ENCODE peak calls at places on chromosomes 2 and 18, in eight cellular contexts. D is head of caudate nucleus; S is SW 1271; H is GM04504; I is NCI-H1092 treated with DMSO at 0.1 percent for 48 hours; A is CD8-positive, alpha-beta memory T cell; B is iris pigment epithelial cell; F is mesenteric fat pad. R is an unnamed sample.

GRCh38 chr2:45722477-45722876 is 71.0 kb downstream of the PRKCE start:
- DNase-seq in H (no peak), I (no peak), F (no peak), D (no peak), A (no peak), B (no peak), S (no peak), R (no peak)

GRCh38 chr2:72041638-72042111 is 106.0 kb downstream of the CYP26B1 start:
- DNase-seq in I (no peak), S (no peak), F (no peak), D (no peak), A (no peak), H (no peak), B (no peak), R (no peak)

GRCh38 chr2:64228126-64228678 is 84.0 kb upstream of the PELI1 start:
- DNase-seq in S (no peak), F (peak), H (no peak), B (peak), A (peak), I (peak), D (peak), R (no peak)

GRCh38 chr2:62071126-62071598 is 124.8 kb upstream of the B3GNT2 start:
- DNase-seq in H (peak), B (peak), F (no peak), S (no peak), I (no peak), D (no peak), A (no peak), R (peak)

GRCh38 chr2:236334122-236334876 is 70.1 kb upstream of the ASB18 start:
- DNase-seq in S (no peak), I (no peak), D (no peak), A (no peak), B (no peak), H (no peak), F (no peak), R (no peak)

GRCh38 chr2:73979686-73980085 is 5.0 kb upstream of the TET3 start:
- DNase-seq in F (no peak), I (no peak), S (peak), D (no peak), B (peak), H (peak), A (no peak), R (peak)

GRCh38 chr2:216822470-216822869 is 37.4 kb downstream of the TNP1 start:
- DNase-seq in H (no peak), F (no peak), B (no peak), D (no peak), A (no peak), S (no peak), I (no peak), R (no peak)

GRCh38 chr2:1900736-1901135 is 156.4 kb upstream of the PXDN start:
- DNase-seq in B (no peak), S (no peak), A (no peak), D (no peak), F (no peak), I (no peak), H (no peak), R (no peak)

GRCh38 chr18:51077217-51077616 is 47.2 kb downstream of the SMAD4 start:
- DNase-seq in S (no peak), D (no peak), H (peak), F (no peak), A (no peak), I (no peak), B (peak), R (peak)

GRCh38 chr2:77938462-77938861 is 416.3 kb upstream of the LRRTM4 start:
- DNase-seq in I (no peak), H (no peak), A (no peak), B (no peak), F (no peak), S (no peak), D (no peak), R (no peak)

GRCh38 chr2:112187805-112188596 is 49.8 kb downstream of the FBLN7 start:
- DNase-seq in F (no peak), H (no peak), I (no peak), D (no peak), B (peak), A (peak), S (no peak), R (no peak)

GRCh38 chr2:110876167-110876999 is 144.0 kb downstream of the ACOXL start:
- DNase-seq in F (no peak), I (no peak), A (no peak), S (no peak), D (no peak), H (no peak), B (no peak), R (no peak)

GRCh38 chr2:237665713-237666143 is 38.3 kb downstream of the LRRFIP1 start:
- DNase-seq in F (no peak), D (no peak), I (no peak), A (no peak), H (no peak), B (no peak), S (no peak), R (no peak)

GRCh38 chr2:160033732-160034392 is 28.6 kb downstream of the PLA2R1 start:
- DNase-seq in A (no peak), B (peak), I (no peak), F (no peak), D (no peak), S (no peak), H (peak), R (peak)

GRCh38 chr2:69164379-69164778 is 151.4 kb downstream of the ANTXR1 start:
- DNase-seq in B (peak), I (no peak), A (no peak), F (no peak), H (no peak), S (no peak), D (no peak), R (peak)

GRCh38 chr2:20668871-20669475 is 2.0 kb downstream of the GDF7 start:
- DNase-seq in I (no peak), H (no peak), S (no peak), A (no peak), D (no peak), F (no peak), B (no peak), R (no peak)

GRCh38 chr2:140650825-140651224 is 1480.0 kb downstream of the LRP1B start:
- DNase-seq in H (no peak), I (no peak), S (no peak), D (no peak), F (no peak), A (no peak), B (peak), R (no peak)

GRCh38 chr2:106566050-106566449 is 78.9 kb downstream of the CD8B2 start:
- DNase-seq in H (no peak), B (peak), S (no peak), I (no peak), A (no peak), D (no peak), F (no peak), R (no peak)

GRCh38 chr2:84991404-84992151 is 20.6 kb downstream of the KCMF1 start:
- DNase-seq in F (no peak), A (no peak), D (no peak), B (peak), I (no peak), H (peak), S (peak), R (peak)

GRCh38 chr2:12763486-12763885 is 46.8 kb downstream of the TRIB2 start:
- DNase-seq in S (no peak), A (no peak), H (no peak), B (no peak), I (no peak), D (no peak), F (no peak), R (no peak)

GRCh38 chr2:179569834-179570233 is 291.6 kb downstream of the ZNF385B start:
- DNase-seq in B (peak), D (no peak), H (peak), A (no peak), S (no peak), F (no peak), I (no peak), R (peak)

GRCh38 chr2:201931955-201932354 is 101.7 kb upstream of the FZD7 start:
- DNase-seq in I (no peak), D (no peak), B (no peak), S (no peak), A (no peak), H (peak), F (no peak), R (peak)

GRCh38 chr2:94861308-94862152 is 9.7 kb upstream of the TEKT4 start:
- DNase-seq in B (no peak), S (no peak), F (peak), I (no peak), A (peak), D (peak), H (no peak), R (no peak)

GRCh38 chr2:109676346-109676897 is 62.3 kb downstream of the SOWAHC start:
- DNase-seq in S (no peak), A (no peak), D (no peak), F (no peak), H (no peak), I (peak), B (no peak), R (no peak)

GRCh38 chr2:224284134-224284946 is 117.6 kb downstream of the FAM124B start:
- DNase-seq in I (peak), S (peak), D (no peak), F (no peak), H (no peak), A (no peak), B (no peak), R (no peak)

GRCh38 chr2:102285368-102285767 is 26.0 kb upstream of the IL1RL1 start:
- DNase-seq in H (no peak), A (no peak), F (no peak), B (no peak), S (no peak), D (no peak), I (no peak), R (no peak)

GRCh38 chr2:226790436-226790835 is 9.2 kb downstream of the IRS1 start:
- DNase-seq in F (no peak), I (no peak), A (no peak), H (no peak), D (no peak), S (no peak), B (no peak), R (no peak)

GRCh38 chr2:142989276-142990204 is 112.1 kb downstream of the KYNU start:
- DNase-seq in B (peak), H (peak), I (peak), A (no peak), F (no peak), S (peak), D (no peak), R (no peak)

GRCh38 chr2:233442028-233442310 is 87.7 kb downstream of the DGKD start:
- DNase-seq in A (no peak), F (peak), I (no peak), D (no peak), H (no peak), S (no peak), B (no peak), R (no peak)

GRCh38 chr2:10390369-10390801 is 57.7 kb downstream of the ODC1 start:
- DNase-seq in I (no peak), S (no peak), F (no peak), A (no peak), H (no peak), B (no peak), D (no peak), R (no peak)

GRCh38 chr2:180730976-180731375 is 249.4 kb upstream of the UBE2E3 start:
- DNase-seq in S (no peak), I (no peak), H (no peak), D (no peak), B (peak), A (no peak), F (no peak), R (no peak)

GRCh38 chr2:207311316-207312005 is 145.7 kb upstream of the KLF7 start:
- DNase-seq in S (peak), B (peak), D (no peak), I (no peak), H (peak), A (no peak), F (no peak), R (peak)

GRCh38 chr2:212228651-212229253 is 309.9 kb downstream of the ERBB4 start:
- DNase-seq in H (peak), F (no peak), D (no peak), S (no peak), I (no peak), B (peak), A (no peak), R (no peak)

GRCh38 chr2:63875143-63875542 is 33.4 kb downstream of the UGP2 start:
- DNase-seq in F (no peak), B (no peak), D (no peak), I (no peak), S (no peak), H (peak), A (no peak), R (no peak)

GRCh38 chr2:239276813-239277193 is 124.0 kb downstream of the HDAC4 start:
- DNase-seq in I (no peak), H (no peak), S (no peak), A (no peak), D (no peak), F (peak), B (no peak), R (no peak)

GRCh38 chr2:127386246-127386645 is 1.5 kb downstream of the MAP3K2 start:
- DNase-seq in B (peak), H (no peak), D (no peak), I (no peak), S (no peak), F (no peak), A (no peak), R (no peak)

GRCh38 chr2:28327963-28328922 is 64.4 kb upstream of the FOSL2 start:
- DNase-seq in F (peak), B (no peak), A (no peak), S (no peak), D (no peak), H (peak), I (no peak), R (peak)

GRCh38 chr2:157414050-157414449 is 29.8 kb downstream of the CYTIP start:
- DNase-seq in F (no peak), D (no peak), A (no peak), I (no peak), S (no peak), B (no peak), H (no peak), R (no peak)

GRCh38 chr2:129784486-129784885 is 195.0 kb upstream of the RAB6C start:
- DNase-seq in B (no peak), S (no peak), D (no peak), A (no peak), F (no peak), H (no peak), I (no peak), R (no peak)

GRCh38 chr2:157722580-157723234 is 94.0 kb upstream of the ACVR1C start:
- DNase-seq in B (no peak), S (peak), I (peak), F (no peak), A (no peak), H (no peak), D (no peak), R (no peak)